ENCODE peak calls at places on chromosomes 13 and 19, in six cellular contexts. R, G, M, J, A and H are unnamed samples.

GRCh38 chr13:114311908-114312307 is 2.4 kb upstream of the CHAMP1 start:
- DNase-seq in G (no peak), M (no peak), A (no peak), R (no peak), J (peak; percentile 36), H (no peak)

GRCh38 chr19:44737238-44738160 is 11.0 kb upstream of the BCL3 start:
- DNase-seq in R (no peak), A (no peak), G (no peak), M (no peak), J (no peak), H (no peak)

GRCh38 chr13:110431425-110431824 is 124.3 kb downstream of the COL4A2 start:
- DNase-seq in R (no peak), A (no peak), G (no peak), M (no peak), J (no peak), H (no peak)

GRCh38 chr13:48647625-48648024 is 6.1 kb upstream of the CYSLTR2 start:
- DNase-seq in R (no peak), G (no peak), J (no peak), M (peak; percentile 44), A (no peak), H (peak; percentile 19)

GRCh38 chr13:96958286-96958891 is 35.9 kb downstream of the OXGR1 start:
- DNase-seq in G (peak; percentile 63), M (peak; percentile 68), R (peak; percentile 59), J (peak; percentile 60), A (peak; percentile 10), H (peak; percentile 50)

GRCh38 chr19:6947745-6948144 is 60.4 kb downstream of the ADGRE1 start:
- DNase-seq in M (no peak), R (peak; percentile 22), G (no peak), J (peak; percentile 94), A (peak; percentile 41), H (no peak)

GRCh38 chr19:41746593-41747227 is 8.6 kb upstream of the CEACAM6 start:
- DNase-seq in M (peak; percentile 97), G (peak; percentile 91), J (peak; percentile 66), A (peak; percentile 60), R (peak; percentile 60), H (peak; percentile 81)

GRCh38 chr19:34241513-34242337 is 12.6 kb upstream of the GARRE1 start:
- DNase-seq in G (peak; percentile 96), M (peak; percentile 91), A (peak; percentile 42), J (peak; percentile 40), R (no peak), H (peak; percentile 61)

GRCh38 chr19:6740589-6741348 is 1.3 kb downstream of the TRIP10 start:
- DNase-seq in J (peak; percentile 49), R (no peak), G (peak; percentile 15), M (peak; percentile 19), A (no peak), H (peak; percentile 30)

GRCh38 chr13:33953203-33953602 is 135.3 kb downstream of the RFC3 start:
- DNase-seq in A (no peak), G (no peak), J (no peak), R (peak; percentile 71), M (no peak), H (no peak)